ENCODE peak calls at places on chromosome 5, in eight cellular contexts. T, W, R, J, I, K, M and X are unnamed samples.

GRCh38 chr5:159403906-159404641 is 73.8 kb upstream of the IL12B start:
- DNase-seq in T (no peak), W (no peak), R (no peak), J (peak), I (peak), K (no peak), M (no peak), X (no peak)

GRCh38 chr5:132486318-132487094 is 4.1 kb downstream of the IRF1 start:
- DNase-seq in T (no peak), W (no peak), R (no peak), J (no peak), I (no peak), K (peak), M (no peak), X (no peak)

GRCh38 chr5:179599566-179599965 is 23.9 kb downstream of the HNRNPH1 start:
- DNase-seq in T (no peak), W (no peak), R (no peak), J (no peak), I (no peak), K (no peak), M (no peak), X (no peak)

GRCh38 chr5:139296198-139296597 is 2.7 kb downstream of the MATR3 start:
- DNase-seq in T (no peak), W (no peak), R (no peak), J (no peak), I (no peak), K (no peak), M (no peak), X (no peak)

GRCh38 chr5:53339962-53340540 is 140.4 kb upstream of the FST start:
- DNase-seq in T (no peak), W (no peak), R (no peak), J (peak), I (no peak), K (no peak), M (no peak), X (peak)

GRCh38 chr5:55481293-55481900 is 53.4 kb downstream of the PLPP1 start:
- DNase-seq in T (no peak), W (no peak), R (no peak), J (peak), I (peak), K (no peak), M (no peak), X (no peak)

GRCh38 chr5:118243068-118243467 is 745.3 kb downstream of the DTWD2 start:
- DNase-seq in T (no peak), W (no peak), R (no peak), J (no peak), I (no peak), K (no peak), M (no peak), X (no peak)

GRCh38 chr5:79875230-79875629 is 115.8 kb downstream of the MTX3 start:
- DNase-seq in T (peak), W (no peak), R (no peak), J (no peak), I (peak), K (no peak), M (no peak), X (no peak)

GRCh38 chr5:159393854-159394274 is 63.6 kb upstream of the IL12B start:
- DNase-seq in T (no peak), W (no peak), R (no peak), J (no peak), I (no peak), K (no peak), M (no peak), X (no peak)

GRCh38 chr5:159212667-159213462 is 3.5 kb upstream of the RNF145 start:
- DNase-seq in T (no peak), W (no peak), R (no peak), J (no peak), I (no peak), K (no peak), M (no peak), X (no peak)

GRCh38 chr5:132253008-132253441 is 4.5 kb upstream of the PDLIM4 start:
- DNase-seq in T (no peak), W (no peak), R (no peak), J (no peak), I (no peak), K (peak), M (no peak), X (no peak)

GRCh38 chr5:137791387-137791786 is 37.2 kb upstream of the HNRNPA0 start:
- DNase-seq in T (no peak), W (no peak), R (no peak), J (no peak), I (no peak), K (no peak), M (no peak), X (no peak)

GRCh38 chr5:174307031-174307408 is 261.5 kb downstream of the NSG2 start:
- DNase-seq in T (no peak), W (no peak), R (no peak), J (no peak), I (no peak), K (no peak), M (peak), X (no peak)

GRCh38 chr5:169826618-169827017 is 153.7 kb downstream of the INSYN2B start:
- DNase-seq in T (peak), W (peak), R (no peak), J (no peak), I (no peak), K (no peak), M (peak), X (peak)

GRCh38 chr5:122585111-122585415 is 189.8 kb upstream of the SNX2 start:
- DNase-seq in T (no peak), W (no peak), R (no peak), J (no peak), I (no peak), K (no peak), M (no peak), X (no peak)

GRCh38 chr5:10503321-10503720 is 60.5 kb upstream of the ANKRD33B start:
- DNase-seq in T (no peak), W (no peak), R (no peak), J (no peak), I (no peak), K (no peak), M (no peak), X (no peak)

GRCh38 chr5:92435781-92436180 is 1052.7 kb upstream of the ARRDC3 start:
- DNase-seq in T (no peak), W (no peak), R (no peak), J (no peak), I (no peak), K (no peak), M (no peak), X (no peak)

GRCh38 chr5:106376522-106376921 is 1294.2 kb downstream of the EFNA5 start:
- DNase-seq in T (no peak), W (no peak), R (no peak), J (peak), I (peak), K (no peak), M (no peak), X (peak)

GRCh38 chr5:89878140-89878570 is 531.4 kb downstream of the CETN3 start:
- DNase-seq in T (peak), W (peak), R (no peak), J (peak), I (peak), K (no peak), M (peak), X (peak)

GRCh38 chr5:151078490-151079262 is 2.2 kb downstream of the TNIP1 start:
- DNase-seq in T (no peak), W (no peak), R (no peak), J (no peak), I (no peak), K (no peak), M (no peak), X (no peak)

GRCh38 chr5:4345850-4346249 is 750.2 kb downstream of the IRX1 start:
- DNase-seq in T (no peak), W (no peak), R (no peak), J (no peak), I (no peak), K (no peak), M (no peak), X (no peak)

GRCh38 chr5:107428303-107428761 is 242.4 kb downstream of the EFNA5 start:
- DNase-seq in T (peak), W (no peak), R (no peak), J (no peak), I (peak), K (no peak), M (no peak), X (no peak)

GRCh38 chr5:171630670-171631065 is 154.9 kb upstream of the SMIM23 start:
- DNase-seq in T (no peak), W (no peak), R (no peak), J (no peak), I (no peak), K (no peak), M (no peak), X (no peak)

GRCh38 chr5:133275631-133276030 is 223.8 kb downstream of the HSPA4 start:
- DNase-seq in T (no peak), W (no peak), R (no peak), J (no peak), I (no peak), K (no peak), M (no peak), X (no peak)

GRCh38 chr5:145396888-145397287 is 438.3 kb downstream of the PRELID2 start:
- DNase-seq in T (no peak), W (no peak), R (no peak), J (no peak), I (peak), K (no peak), M (no peak), X (peak)
- TF ChIP-seq CTCF in T (no peak), W (no peak), R (no peak), J (no peak), I (no peak), K (no peak), M (no peak), X (no peak)

DNA sequence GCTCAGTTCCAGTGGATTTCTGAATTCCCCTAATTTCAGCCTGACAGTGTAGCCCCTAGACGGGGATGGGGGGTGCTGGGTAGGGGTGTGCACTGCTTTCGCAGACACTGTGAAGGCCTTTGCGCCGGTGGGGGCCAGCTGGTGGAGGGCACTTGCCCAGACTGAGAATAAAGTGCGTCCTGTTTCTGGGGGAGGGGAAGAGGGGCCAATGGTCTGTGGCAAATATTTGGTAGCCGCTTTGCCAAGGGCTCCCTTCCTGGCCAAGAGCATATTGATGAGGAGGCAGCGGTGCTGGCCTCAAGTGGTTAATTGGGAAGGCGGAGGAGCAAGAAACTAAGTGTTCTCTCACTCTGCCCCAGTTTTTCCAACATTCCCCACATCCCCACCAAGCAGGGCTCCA is 1.4 kb downstream of the CXCL14 start:
- DNase-seq in T (no peak), W (no peak), R (no peak), J (no peak), I (no peak), K (no peak), M (peak), X (no peak)
- H3K4me3 ChIP-seq in T (no peak), W (no peak), R (no peak), J (no peak), I (no peak), K (no peak), M (peak), X (no peak)

GRCh38 chr5:77972545-77973252 is 196.6 kb upstream of the TBCA start:
- DNase-seq in T (no peak), W (no peak), R (no peak), J (no peak), I (peak), K (no peak), M (peak), X (no peak)
- TF ChIP-seq CTCF in T (no peak), W (no peak), R (no peak), J (peak), I (peak), K (no peak), M (peak), X (peak)

GRCh38 chr5:111755942-111756353 is 1.0 kb downstream of the NREP start:
- DNase-seq in T (peak), W (peak), R (no peak), J (peak), I (peak), K (no peak), M (peak), X (no peak)
- H3K4me3 ChIP-seq in T (peak), W (peak), R (no peak), J (peak), I (peak), K (peak), M (peak), X (no peak)

DNA sequence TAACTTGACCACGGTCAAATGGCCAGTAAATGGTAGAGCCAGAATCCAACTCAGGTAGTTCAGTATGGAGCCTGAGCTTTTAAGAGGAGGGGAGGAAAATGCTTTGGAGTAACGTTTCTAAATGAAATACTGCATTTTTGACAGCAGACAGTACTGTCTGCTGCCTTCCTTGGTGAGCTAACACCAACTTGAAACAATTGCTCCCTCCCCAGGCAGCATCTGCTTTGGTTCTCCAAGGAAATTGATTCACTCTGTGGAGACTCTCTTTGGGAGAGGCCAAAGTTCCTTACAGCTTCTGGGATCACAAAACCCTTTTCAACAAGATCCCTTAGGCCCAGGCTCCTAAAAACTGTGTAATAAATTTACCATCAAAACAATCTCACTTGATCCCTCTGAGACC is 75.2 kb upstream of the SSBP2 start:
- DNase-seq in T (peak), W (no peak), R (no peak), J (peak), I (no peak), K (no peak), M (peak), X (peak)
- TF ChIP-seq CTCF in T (peak), W (no peak), R (no peak), J (no peak), I (peak), K (no peak), M (peak), X (peak)

DNA sequence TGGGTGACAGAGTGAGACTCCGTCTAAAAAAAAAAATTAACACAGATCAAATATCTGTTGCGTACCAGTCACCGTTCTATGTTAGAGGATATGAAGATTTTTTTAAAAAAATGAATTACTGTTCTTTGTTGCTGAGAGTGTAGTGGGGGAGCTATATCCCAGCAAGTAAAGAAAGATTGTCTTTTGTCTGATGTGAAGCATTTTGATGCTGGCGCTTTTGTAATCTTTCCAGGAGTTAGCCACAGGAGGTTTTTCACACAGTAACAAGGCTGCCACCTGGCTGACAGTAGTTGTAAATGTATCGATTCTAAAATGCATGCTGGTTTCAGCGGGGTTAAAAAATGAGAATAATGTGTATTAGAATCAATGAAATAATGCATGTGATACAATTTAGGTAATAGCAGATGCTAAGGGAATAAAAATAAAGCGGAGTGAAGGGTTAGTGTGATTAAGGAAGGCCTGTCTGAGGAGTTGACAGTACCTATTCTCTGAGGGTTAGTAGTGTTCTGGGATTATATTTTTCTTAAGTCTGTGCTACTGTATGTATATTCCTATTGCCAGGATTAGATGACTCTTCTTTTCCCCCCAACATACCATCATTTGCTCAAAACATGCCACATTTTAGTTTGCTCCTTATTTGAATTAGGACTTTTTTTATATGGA is 3.4 kb downstream of the LMNB1 start:
- DNase-seq in T (peak), W (peak), R (no peak), J (peak), I (peak), K (no peak), M (peak), X (peak)
- H3K4me3 ChIP-seq in T (no peak), W (peak), R (no peak), J (peak), I (peak), K (no peak), M (peak), X (no peak)

DNA sequence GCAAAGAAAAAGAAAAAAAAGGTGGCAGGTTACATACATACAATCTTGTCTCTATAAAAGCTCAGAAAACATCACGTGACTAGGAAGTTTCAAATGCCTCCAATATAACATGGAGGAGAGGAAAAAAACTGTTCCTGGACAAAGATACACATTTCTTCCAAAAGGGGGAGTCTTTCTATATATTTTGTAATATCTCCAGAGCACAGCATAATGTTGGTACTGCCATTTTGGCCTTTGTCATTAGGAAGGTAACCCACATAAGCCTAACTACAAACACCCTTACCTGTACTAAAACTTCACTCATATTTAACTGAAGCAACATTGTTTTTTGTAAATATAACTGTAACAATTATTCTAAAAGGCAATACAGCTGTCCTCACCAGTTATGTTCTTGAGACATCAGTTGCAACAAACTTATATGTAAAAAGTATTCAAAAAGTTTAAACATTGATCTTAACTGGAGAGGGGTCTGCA is 1.2 kb upstream of the BTF3 start:
- DNase-seq in T (peak), W (peak), R (no peak), J (peak), I (peak), K (no peak), M (peak), X (peak)
- TF ChIP-seq CTCF in T (peak), W (peak), R (no peak), J (peak), I (peak), K (no peak), M (no peak), X (peak)

GRCh38 chr5:75656311-75657003 is 45.2 kb downstream of the ANKDD1B start:
- DNase-seq in T (peak), W (no peak), R (no peak), J (peak), I (peak), K (no peak), M (peak), X (peak)
- H3K4me3 ChIP-seq in T (peak), W (no peak), R (peak), J (peak), I (peak), K (peak), M (no peak), X (peak)

GRCh38 chr5:58800861-58801540 is 218.1 kb downstream of the RAB3C start:
- DNase-seq in T (peak), W (no peak), R (no peak), J (no peak), I (no peak), K (no peak), M (no peak), X (no peak)
- TF ChIP-seq CTCF in T (no peak), W (no peak), R (no peak), J (no peak), I (no peak), K (no peak), M (no peak), X (no peak)

GRCh38 chr5:115962239-115962564 is at the start of gene LVRN:
- DNase-seq in T (no peak), W (no peak), R (no peak), J (no peak), I (no peak), K (no peak), M (no peak), X (no peak)
- H3K4me3 ChIP-seq in T (peak), W (no peak), R (peak), J (peak), I (peak), K (peak), M (peak), X (peak)